ENCODE peak calls at places on chromosome 14, in eight cellular contexts. V is tibial artery; J is heart right ventricle; X is right cardiac atrium; Q is gastrocnemius medialis; N is PC-9; U is cardiac muscle cell; E is effector memory CD4-positive, alpha-beta T cell. D is an unnamed sample.

GRCh38 chr14:74820288-74820687 is 55.7 kb downstream of the PROX2 start:
- DNase-seq in X (no peak), N (no peak), V (no peak), U (no peak), J (no peak), E (no peak), Q (no peak), D (no peak)

GRCh38 chr14:77659822-77660221 is 43.4 kb upstream of the SPTLC2 start:
- DNase-seq in E (no peak), V (no peak), U (no peak), J (no peak), Q (no peak), N (no peak), X (no peak), D (no peak)

GRCh38 chr14:50658203-50658602 is 9.9 kb downstream of the SAV1 start:
- DNase-seq in E (no peak), Q (no peak), N (no peak), J (no peak), U (peak; percentile 77), X (peak; percentile 30), V (no peak), D (no peak)

GRCh38 chr14:74238974-74239847 is at the start of gene VSX2:
- DNase-seq in V (no peak), U (no peak), N (no peak), E (no peak), J (no peak), X (no peak), Q (no peak), D (no peak)

GRCh38 chr14:105700622-105701288 is 174.4 kb downstream of the TMEM121 start:
- DNase-seq in Q (no peak), U (no peak), N (no peak), X (no peak), E (no peak), J (no peak), V (peak; percentile 19), D (no peak)

GRCh38 chr14:54893151-54893760 is 9.4 kb downstream of the GCH1 start:
- DNase-seq in X (no peak), V (no peak), N (peak; percentile 57), Q (no peak), U (peak; percentile 74), E (no peak), J (no peak), D (peak; percentile 35)

GRCh38 chr14:101395779-101396178 is 165.5 kb upstream of the DIO3 start:
- DNase-seq in N (no peak), E (no peak), J (no peak), U (no peak), V (no peak), Q (no peak), X (no peak), D (no peak)

GRCh38 chr14:101707863-101708620 is 53.5 kb upstream of the PPP2R5C start:
- DNase-seq in V (no peak), U (no peak), X (no peak), Q (no peak), J (no peak), E (no peak), N (peak; percentile 33), D (no peak)

GRCh38 chr14:50023671-50024490 is 92.5 kb downstream of the VCPKMT start:
- DNase-seq in J (no peak), E (no peak), V (peak; percentile 73), N (no peak), U (peak; percentile 67), Q (peak; percentile 75), X (no peak), D (no peak)

GRCh38 chr14:100074431-100075100 is 9.3 kb downstream of the EVL start:
- DNase-seq in X (no peak), V (no peak), U (no peak), E (no peak), Q (no peak), N (no peak), J (no peak), D (no peak)

GRCh38 chr14:52845079-52845478 is 53.7 kb upstream of the GNPNAT1 start:
- DNase-seq in U (no peak), E (no peak), V (no peak), Q (no peak), J (no peak), N (no peak), X (no peak), D (no peak)

GRCh38 chr14:71414631-71415403 is 507.6 kb downstream of the PCNX1 start:
- DNase-seq in E (no peak), U (no peak), V (no peak), Q (no peak), X (no peak), J (no peak), N (no peak), D (no peak)

GRCh38 chr14:63435838-63436237 is 107.3 kb downstream of the PPP2R5E start:
- DNase-seq in U (peak; percentile 60), X (peak; percentile 78), V (peak; percentile 91), N (no peak), J (peak; percentile 34), E (no peak), Q (peak; percentile 77), D (no peak)

GRCh38 chr14:42944284-42944683 is 1337.6 kb downstream of the LRFN5 start:
- DNase-seq in E (no peak), N (no peak), V (no peak), U (peak; percentile 2), J (no peak), Q (no peak), X (no peak), D (no peak)

GRCh38 chr14:51544901-51545300 is 106.8 kb upstream of the FRMD6 start:
- DNase-seq in E (no peak), J (no peak), V (no peak), N (no peak), Q (no peak), X (no peak), U (no peak), D (no peak)

GRCh38 chr14:70171719-70172118 is 17.0 kb downstream of the SLC8A3 start:
- DNase-seq in Q (no peak), J (no peak), U (no peak), E (no peak), N (no peak), X (no peak), V (no peak), D (no peak)

GRCh38 chr14:54902143-54902520 is 494 bp downstream of the GCH1 start:
- DNase-seq in X (peak; percentile 90), E (peak; percentile 74), U (peak; percentile 73), Q (peak; percentile 11), N (peak; percentile 56), V (peak; percentile 81), J (peak; percentile 74), D (peak; percentile 81)

GRCh38 chr14:102196008-102196407 is 56.3 kb downstream of the WDR20 start:
- DNase-seq in U (no peak), X (no peak), Q (no peak), J (no peak), E (no peak), N (no peak), V (no peak), D (no peak)

GRCh38 chr14:74591394-74591793 is 20.6 kb downstream of the LTBP2 start:
- DNase-seq in J (no peak), E (no peak), V (no peak), Q (no peak), N (no peak), U (no peak), X (no peak), D (no peak)

GRCh38 chr14:90561031-90561430 is 164.2 kb downstream of the CALM1 start:
- DNase-seq in U (no peak), J (no peak), N (no peak), E (no peak), X (peak; percentile 16), V (no peak), Q (no peak), D (no peak)

GRCh38 chr14:35740215-35740614 is 68.9 kb downstream of the RALGAPA1 start:
- DNase-seq in N (no peak), E (no peak), J (no peak), V (no peak), X (no peak), Q (no peak), U (no peak), D (no peak)

GRCh38 chr14:23430733-23431105 is 4.7 kb downstream of the MYH7 start:
- DNase-seq in E (no peak), J (no peak), X (no peak), Q (no peak), V (no peak), N (no peak), U (peak; percentile 12), D (no peak)

DNA sequence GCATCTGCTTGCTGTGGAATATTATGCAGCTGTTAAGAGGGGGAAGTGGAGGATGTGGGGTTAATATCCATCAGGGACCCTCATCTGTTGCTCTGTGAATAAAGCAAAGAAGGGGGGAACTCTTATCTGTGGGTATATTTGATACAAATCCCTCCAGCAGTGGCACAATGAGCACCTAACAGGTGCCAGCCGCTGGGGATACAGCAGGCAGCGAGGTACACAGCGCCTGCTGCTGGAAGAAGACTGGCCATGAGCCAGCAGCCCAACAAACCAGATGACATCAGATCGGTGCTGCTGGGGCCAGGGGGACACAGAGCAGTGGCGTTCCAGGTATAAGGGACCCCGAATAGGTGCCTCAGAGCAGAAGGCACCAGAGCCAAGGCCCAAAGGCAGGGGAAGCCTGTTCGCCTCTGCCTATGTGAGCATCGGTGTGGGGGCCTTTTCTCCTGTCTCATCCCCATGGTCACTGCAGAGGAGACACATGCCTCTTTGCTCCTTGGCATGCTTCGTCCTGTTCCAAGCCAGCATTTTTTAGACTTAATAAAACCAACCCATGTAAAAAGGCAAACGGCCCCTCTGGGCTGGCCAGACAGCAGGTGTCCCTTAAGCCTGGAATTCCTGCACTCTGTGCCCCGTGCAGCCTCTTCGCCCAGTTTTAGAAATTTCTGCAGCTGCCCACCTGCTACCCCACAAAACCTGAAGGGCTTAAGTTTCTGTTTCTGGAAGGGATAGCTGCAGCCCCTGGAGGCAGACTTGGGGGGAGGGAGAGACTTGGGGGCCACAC is 1.6 kb upstream of the CKB start:
- DNase-seq in V (no peak), X (peak; percentile 60), E (no peak), Q (no peak), N (no peak), J (no peak), U (no peak), D (no peak)
- H3K4me1 ChIP-seq in V (peaks cover 37% of the 10 kb centered on the region), X (peaks cover 3% of the 10 kb centered on the region), E (peaks cover 28% of the 10 kb centered on the region), Q (peaks cover 24% of the 10 kb centered on the region), N (peaks cover 22% of the 10 kb centered on the region), J (peaks cover 45% of the 10 kb centered on the region), U (peaks cover 14% of the 10 kb centered on the region), D (peaks cover 20% of the 10 kb centered on the region)

GRCh38 chr14:81231540-81231939 is 10.8 kb upstream of the GTF2A1 start:
- DNase-seq in U (no peak), E (no peak), N (no peak), V (no peak), Q (no peak), X (no peak), J (no peak), D (no peak)
- H3K4me3 ChIP-seq in U (no peak overlapping the region), E (no peak overlapping the region), N (no peak overlapping the region), V (no peak overlapping the region), Q (no peak overlapping the region), X (no peak overlapping the region), J (no peak overlapping the region), D (no peak overlapping the region)

GRCh38 chr14:85037411-85037810 is 492.5 kb upstream of the FLRT2 start:
- DNase-seq in X (no peak), U (no peak), V (no peak), J (no peak), N (no peak), E (no peak), Q (no peak), D (no peak)

GRCh38 chr14:85038526-85038925 is 491.4 kb upstream of the FLRT2 start:
- DNase-seq in U (no peak), J (no peak), V (no peak), E (no peak), Q (no peak), X (no peak), N (no peak), D (no peak)
- H3K27ac ChIP-seq in U (no peak overlapping the region), J (no peak overlapping the region), V (no peak overlapping the region), E (no peak overlapping the region), Q (no peak overlapping the region), X (no peak overlapping the region), N (no peak overlapping the region), D (no peak overlapping the region)

GRCh38 chr14:94117856-94118255 is 7.3 kb downstream of the IFI27 start:
- DNase-seq in Q (no peak), U (no peak), V (peak; percentile 38), E (no peak), N (no peak), J (no peak), X (no peak), D (no peak)
- H3K4me1 ChIP-seq in Q (no peaks in the 10 kb centered on the region), U (no peaks in the 10 kb centered on the region), V (peaks cover 5% of the 10 kb centered on the region), E (no peaks in the 10 kb centered on the region), N (no peaks in the 10 kb centered on the region), J (peaks cover 27% of the 10 kb centered on the region), X (peaks cover 11% of the 10 kb centered on the region), D (no peaks in the 10 kb centered on the region)

D was measured in naive thymus-derived CD4-positive, alpha-beta T cell.